ENCODE peak calls at places on chromosome 15, in six cellular contexts. R is K562, E is HepG2, V is HCT116, P is GM12878, W is H1. Q is an unnamed sample. For H3K4me1, the result is how much of the 10 kb centered on the place peaks cover.

GRCh38 chr15:37824717-37825382 is 109.6 kb upstream of the TMCO5A start:
- DNase-seq in R (peak), E (peak), V (peak), P (no peak), W (no peak), Q (peak)

GRCh38 chr15:40297356-40297755 is 10.4 kb downstream of the PLCB2 start:
- DNase-seq in R (no peak), E (no peak), V (no peak), P (no peak), W (no peak), Q (no peak)

GRCh38 chr15:89971592-89971997 is 29.5 kb upstream of the ZNF710 start:
- DNase-seq in R (peak), E (peak), V (peak), P (peak), W (peak), Q (peak)

GRCh38 chr15:26129852-26130251 is 266.7 kb upstream of the ATP10A start:
- DNase-seq in R (no peak), E (no peak), V (no peak), P (no peak), W (no peak), Q (peak)

GRCh38 chr15:88606437-88606794 is 14.7 kb upstream of the AEN start:
- DNase-seq in R (no peak), E (no peak), V (no peak), P (no peak), W (no peak), Q (no peak)

GRCh38 chr15:97998307-97999071 is 38.0 kb downstream of the ARRDC4 start:
- DNase-seq in R (no peak), E (no peak), V (no peak), P (no peak), W (no peak), Q (no peak)

GRCh38 chr15:70121656-70122297 is 24.1 kb upstream of the TLE3 start:
- DNase-seq in R (no peak), E (no peak), V (no peak), P (no peak), W (no peak), Q (no peak)

GRCh38 chr15:68015244-68015643 is 38.9 kb upstream of the PIAS1 start:
- DNase-seq in R (no peak), E (no peak), V (no peak), P (no peak), W (no peak), Q (no peak)

GRCh38 chr15:55108858-55109518 is 87.8 kb downstream of the RSL24D1 start:
- DNase-seq in R (peak), E (peak), V (peak), P (peak), W (peak), Q (peak)

GRCh38 chr15:64770626-64771025 is 4.8 kb downstream of the RBPMS2 start:
- DNase-seq in R (no peak), E (no peak), V (no peak), P (no peak), W (no peak), Q (no peak)

GRCh38 chr15:69386284-69386683 is 27.9 kb upstream of the KIF23 start:
- DNase-seq in R (no peak), E (no peak), V (no peak), P (no peak), W (no peak), Q (no peak)

GRCh38 chr15:81966628-81967027 is 79.2 kb downstream of the MEX3B start:
- DNase-seq in R (no peak), E (no peak), V (no peak), P (no peak), W (no peak), Q (no peak)

GRCh38 chr15:29468899-29469298 is 199.3 kb upstream of the NSMCE3 start:
- DNase-seq in R (no peak), E (no peak), V (no peak), P (no peak), W (no peak), Q (no peak)

GRCh38 chr15:59165726-59166125 is 40.9 kb upstream of the LDHAL6B start:
- DNase-seq in R (no peak), E (no peak), V (no peak), P (peak), W (no peak), Q (no peak)

GRCh38 chr15:67824900-67825879 is at the start of gene SKOR1:
- DNase-seq in R (no peak), E (no peak), V (no peak), P (no peak), W (peak), Q (no peak)

GRCh38 chr15:67512140-67512539 is 8.8 kb upstream of the C15orf61 start:
- DNase-seq in R (no peak), E (no peak), V (no peak), P (no peak), W (no peak), Q (no peak)

GRCh38 chr15:42421376-42421775 is 62.1 kb downstream of the CAPN3 start:
- DNase-seq in R (no peak), E (no peak), V (no peak), P (no peak), W (no peak), Q (no peak)

GRCh38 chr15:67834593-67835348 is 5.1 kb downstream of the RNU6-1 start:
- DNase-seq in R (no peak), E (no peak), V (no peak), P (no peak), W (peak), Q (no peak)

GRCh38 chr15:73617310-73617709 is 15.9 kb downstream of the NPTN start:
- DNase-seq in R (no peak), E (no peak), V (no peak), P (no peak), W (no peak), Q (no peak)

GRCh38 chr15:39890640-39891039 is 29.4 kb downstream of the GPR176 start:
- DNase-seq in R (no peak), E (no peak), V (no peak), P (no peak), W (no peak), Q (no peak)

GRCh38 chr15:84928843-84929168 is 44.3 kb downstream of the SLC28A1 start:
- DNase-seq in R (no peak), E (no peak), V (no peak), P (no peak), W (no peak), Q (no peak)

GRCh38 chr15:71011503-71012155 is 103.6 kb upstream of the THSD4 start:
- DNase-seq in R (no peak), E (peak), V (peak), P (no peak), W (no peak), Q (peak)

GRCh38 chr15:32701863-32702262 is 15.9 kb upstream of the GREM1 start:
- DNase-seq in R (no peak), E (no peak), V (no peak), P (no peak), W (no peak), Q (no peak)

GRCh38 chr15:42730536-42730935 is 6.4 kb downstream of the CDAN1 start:
- DNase-seq in R (no peak), E (no peak), V (no peak), P (no peak), W (no peak), Q (no peak)

GRCh38 chr15:33448151-33448550 is 137.4 kb downstream of the RYR3 start:
- DNase-seq in R (no peak), E (no peak), V (no peak), P (no peak), W (no peak), Q (no peak)

GRCh38 chr15:25410649-25411048 is 28.2 kb downstream of the UBE3A start:
- DNase-seq in R (no peak), E (no peak), V (no peak), P (no peak), W (no peak), Q (no peak)

GRCh38 chr15:39345176-39345575 is 235.7 kb upstream of the THBS1 start:
- DNase-seq in R (no peak), E (no peak), V (no peak), P (no peak), W (no peak), Q (peak)

GRCh38 chr15:60781211-60781713 is 302.3 kb upstream of the ICE2 start:
- DNase-seq in R (no peak), E (no peak), V (no peak), P (no peak), W (no peak), Q (no peak)
- TF ChIP-seq ZNF274 in R (no peak), E (no peak), V (no peak), P (no peak), W (no peak), Q (no peak)

GRCh38 chr15:99568548-99569352 is 3.0 kb downstream of the MEF2A start:
- DNase-seq in R (no peak), E (no peak), V (no peak), P (no peak), W (no peak), Q (no peak)

GRCh38 chr15:99574502-99574901 is 8.7 kb downstream of the MEF2A start:
- DNase-seq in R (no peak), E (no peak), V (no peak), P (no peak), W (no peak), Q (no peak)

GRCh38 chr15:99574048-99574447 is 8.3 kb downstream of the MEF2A start:
- DNase-seq in R (no peak), E (no peak), V (no peak), P (no peak), W (no peak), Q (no peak)

GRCh38 chr15:99566157-99566900 is 545 bp downstream of the MEF2A start:
- DNase-seq in R (peak), E (no peak), V (no peak), P (no peak), W (peak), Q (no peak)

GRCh38 chr15:99571299-99571698 is 5.5 kb downstream of the MEF2A start:
- DNase-seq in R (no peak), E (no peak), V (no peak), P (no peak), W (no peak), Q (no peak)
- H3K4me1 ChIP-seq in R (under half), E (under half), V (under half), P (under half), W (under half), Q (under half)

DNA sequence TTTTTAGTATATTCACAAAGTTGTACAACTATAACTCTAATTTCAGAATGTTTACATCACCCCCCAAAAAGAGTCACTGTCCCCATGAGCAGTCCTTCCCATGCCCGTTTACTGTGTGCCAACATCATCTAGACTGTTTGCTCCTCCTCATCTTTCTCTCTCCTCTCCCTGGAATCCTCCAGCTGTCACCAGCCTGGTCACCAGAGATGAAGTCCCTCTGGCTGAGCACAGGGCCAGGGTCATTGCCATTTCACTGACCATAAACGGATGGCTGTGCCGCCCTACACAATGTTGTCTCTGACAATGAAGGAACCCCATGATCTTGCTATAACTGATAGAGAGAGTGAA is 45.2 kb downstream of the C2CD4B start:
- DNase-seq in R (no peak), E (no peak), V (no peak), P (no peak), W (no peak), Q (no peak)
- TF ChIP-seq ZNF274 in R (no peak), E (no peak), V (no peak), P (no peak), W (no peak), Q (no peak)

GRCh38 chr15:45333550-45333949 is 44.8 kb downstream of the GATM start:
- DNase-seq in R (no peak), E (peak), V (no peak), P (no peak), W (no peak), Q (no peak)
- H3K4me1 ChIP-seq in R (under half), E (half or more), V (under half), P (under half), W (under half), Q (under half)

GRCh38 chr15:94924971-94925593 is 693.7 kb downstream of the MCTP2 start:
- DNase-seq in R (no peak), E (no peak), V (no peak), P (no peak), W (no peak), Q (no peak)
- TF ChIP-seq ZNF274 in R (no peak), E (no peak), V (no peak), P (no peak), W (no peak), Q (no peak)